ENCODE peak calls at places on chromosomes 12 and 14, in four cellular contexts. One of them, this sample, is unnamed.

GRCh38 chr12:14416658-14417057 is 51.2 kb downstream of the ATF7IP start:
- DNase-seq in IMR-90: peak; percentile 93
- DNase-seq in A549: no peak
- DNase-seq in prostate gland: no peak
- DNase-seq in this sample: no peak

GRCh38 chr12:68954811-68955210 is 21.8 kb upstream of the CPM start:
- DNase-seq in IMR-90: no peak
- DNase-seq in A549: no peak
- DNase-seq in prostate gland: no peak
- DNase-seq in this sample: no peak

GRCh38 chr14:59293934-59294661 is 105.6 kb downstream of the DAAM1 start:
- DNase-seq in IMR-90: no peak
- DNase-seq in A549: no peak
- DNase-seq in prostate gland: no peak
- DNase-seq in this sample: no peak

GRCh38 chr12:33926095-33926494 is 96.2 kb upstream of the ALG10 start:
- DNase-seq in IMR-90: no peak
- DNase-seq in A549: no peak
- DNase-seq in prostate gland: no peak
- DNase-seq in this sample: no peak

GRCh38 chr14:85607571-85608219 is 77.8 kb downstream of the FLRT2 start:
- DNase-seq in IMR-90: peak; percentile 97
- DNase-seq in A549: no peak
- DNase-seq in prostate gland: no peak
- DNase-seq in this sample: no peak

GRCh38 chr12:116278259-116278595 is 734 bp upstream of the MED13L start:
- DNase-seq in IMR-90: no peak
- DNase-seq in A549: no peak
- DNase-seq in prostate gland: no peak
- DNase-seq in this sample: no peak

GRCh38 chr12:19757317-19757877 is 318.1 kb downstream of the AEBP2 start:
- DNase-seq in IMR-90: peak; percentile 64
- DNase-seq in A549: no peak
- DNase-seq in prostate gland: no peak
- DNase-seq in this sample: no peak

GRCh38 chr12:75779891-75780501 is 251.6 kb downstream of the PHLDA1 start:
- DNase-seq in IMR-90: no peak
- DNase-seq in A549: no peak
- DNase-seq in prostate gland: no peak
- DNase-seq in this sample: no peak

GRCh38 chr12:54304187-54304810 is 3.5 kb upstream of the NFE2 start:
- DNase-seq in IMR-90: no peak
- DNase-seq in A549: no peak
- DNase-seq in prostate gland: peak; percentile 27
- DNase-seq in this sample: peak; percentile 69
- TF ChIP-seq POLR2A in IMR-90: no peak
- TF ChIP-seq POLR2A in A549: no peak
- TF ChIP-seq POLR2A in prostate gland: no peak
- TF ChIP-seq POLR2A in this sample: no peak

GRCh38 chr14:92040431-92041040 is 677 bp upstream of the TRIP11 start:
- DNase-seq in IMR-90: peak; percentile 61
- DNase-seq in A549: peak; percentile 55
- DNase-seq in prostate gland: peak; percentile 24
- DNase-seq in this sample: peak; percentile 37

GRCh38 chr14:92039720-92040430 is at the start of gene TRIP11:
- DNase-seq in IMR-90: peak; percentile 93
- DNase-seq in A549: peak; percentile 94
- DNase-seq in prostate gland: peak; percentile 94
- DNase-seq in this sample: peak; percentile 96

GRCh38 chr14:92037989-92038388 is 1.9 kb downstream of the TRIP11 start:
- DNase-seq in IMR-90: peak; percentile 1
- DNase-seq in A549: no peak
- DNase-seq in prostate gland: no peak
- DNase-seq in this sample: no peak

GRCh38 chr14:92039073-92039719 is 663 bp downstream of the TRIP11 start:
- DNase-seq in IMR-90: peak; percentile 70
- DNase-seq in A549: peak; percentile 52
- DNase-seq in prostate gland: no peak
- DNase-seq in this sample: peak; percentile 26

DNA sequence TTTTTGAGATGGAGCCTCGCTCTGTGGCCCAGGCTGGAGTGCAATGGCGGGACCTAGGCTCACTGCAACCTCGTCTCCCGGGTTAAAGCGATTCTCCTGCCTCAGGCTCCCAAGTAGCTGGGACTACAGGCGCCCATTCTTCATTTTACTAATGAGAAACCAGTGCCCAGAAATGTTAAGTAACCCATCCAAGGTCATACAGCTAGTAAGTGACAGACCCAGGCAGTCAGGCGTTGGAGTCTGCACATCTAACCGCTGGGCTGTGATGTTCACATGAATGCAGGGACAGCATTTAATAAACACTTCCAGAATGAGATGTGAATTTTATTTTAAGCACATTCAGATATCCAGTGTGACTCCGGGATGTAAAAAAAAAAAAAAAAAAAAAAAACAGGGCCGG is 1.3 kb upstream of the TRIP11 start:
- DNase-seq in IMR-90: no peak
- DNase-seq in A549: no peak
- DNase-seq in prostate gland: no peak
- DNase-seq in this sample: no peak
- H3K4me3 ChIP-seq in IMR-90: no peak overlapping the region
- H3K4me3 ChIP-seq in A549: peak overlapping the region; percentile 71
- H3K4me3 ChIP-seq in prostate gland: no peak overlapping the region
- H3K4me3 ChIP-seq in this sample: no peak overlapping the region

GRCh38 chr12:24975425-24975824 is 26.5 kb upstream of the BCAT1 start:
- DNase-seq in IMR-90: no peak
- DNase-seq in A549: no peak
- DNase-seq in prostate gland: no peak
- DNase-seq in this sample: no peak

GRCh38 chr12:24970177-24970576 is 21.3 kb upstream of the BCAT1 start:
- DNase-seq in IMR-90: no peak
- DNase-seq in A549: no peak
- DNase-seq in prostate gland: no peak
- DNase-seq in this sample: no peak

GRCh38 chr12:24977060-24977459 is 28.2 kb upstream of the BCAT1 start:
- DNase-seq in IMR-90: no peak
- DNase-seq in A549: no peak
- DNase-seq in prostate gland: no peak
- DNase-seq in this sample: no peak

GRCh38 chr12:24974216-24974615 is 25.3 kb upstream of the BCAT1 start:
- DNase-seq in IMR-90: no peak
- DNase-seq in A549: no peak
- DNase-seq in prostate gland: no peak
- DNase-seq in this sample: no peak

GRCh38 chr12:24972078-24972477 is 23.2 kb upstream of the BCAT1 start:
- DNase-seq in IMR-90: no peak
- DNase-seq in A549: no peak
- DNase-seq in prostate gland: no peak
- DNase-seq in this sample: no peak
- TF ChIP-seq POLR2A in IMR-90: no peak
- TF ChIP-seq POLR2A in A549: no peak
- TF ChIP-seq POLR2A in prostate gland: no peak
- TF ChIP-seq POLR2A in this sample: no peak

GRCh38 chr12:16492820-16493797 is 112.9 kb downstream of the LMO3 start:
- DNase-seq in IMR-90: no peak
- DNase-seq in A549: no peak
- DNase-seq in prostate gland: no peak
- DNase-seq in this sample: no peak
- H3K4me3 ChIP-seq in IMR-90: no peak overlapping the region
- H3K4me3 ChIP-seq in A549: no peak overlapping the region
- H3K4me3 ChIP-seq in prostate gland: no peak overlapping the region
- H3K4me3 ChIP-seq in this sample: no peak overlapping the region

GRCh38 chr12:53674977-53675700 is 744 bp downstream of the ATP5MC2 start:
- DNase-seq in IMR-90: no peak
- DNase-seq in A549: no peak
- DNase-seq in prostate gland: no peak
- DNase-seq in this sample: no peak

GRCh38 chr12:53677612-53678133 is 1.8 kb upstream of the ATP5MC2 start:
- DNase-seq in IMR-90: no peak
- DNase-seq in A549: no peak
- DNase-seq in prostate gland: no peak
- DNase-seq in this sample: no peak

GRCh38 chr12:53670966-53671365 is 4.9 kb downstream of the ATP5MC2 start:
- DNase-seq in IMR-90: no peak
- DNase-seq in A549: no peak
- DNase-seq in prostate gland: no peak
- DNase-seq in this sample: no peak

GRCh38 chr12:53676715-53677611 is 1.1 kb upstream of the ATP5MC2 start:
- DNase-seq in IMR-90: peak; percentile 32
- DNase-seq in A549: no peak
- DNase-seq in prostate gland: no peak
- DNase-seq in this sample: peak; percentile 41

DNA sequence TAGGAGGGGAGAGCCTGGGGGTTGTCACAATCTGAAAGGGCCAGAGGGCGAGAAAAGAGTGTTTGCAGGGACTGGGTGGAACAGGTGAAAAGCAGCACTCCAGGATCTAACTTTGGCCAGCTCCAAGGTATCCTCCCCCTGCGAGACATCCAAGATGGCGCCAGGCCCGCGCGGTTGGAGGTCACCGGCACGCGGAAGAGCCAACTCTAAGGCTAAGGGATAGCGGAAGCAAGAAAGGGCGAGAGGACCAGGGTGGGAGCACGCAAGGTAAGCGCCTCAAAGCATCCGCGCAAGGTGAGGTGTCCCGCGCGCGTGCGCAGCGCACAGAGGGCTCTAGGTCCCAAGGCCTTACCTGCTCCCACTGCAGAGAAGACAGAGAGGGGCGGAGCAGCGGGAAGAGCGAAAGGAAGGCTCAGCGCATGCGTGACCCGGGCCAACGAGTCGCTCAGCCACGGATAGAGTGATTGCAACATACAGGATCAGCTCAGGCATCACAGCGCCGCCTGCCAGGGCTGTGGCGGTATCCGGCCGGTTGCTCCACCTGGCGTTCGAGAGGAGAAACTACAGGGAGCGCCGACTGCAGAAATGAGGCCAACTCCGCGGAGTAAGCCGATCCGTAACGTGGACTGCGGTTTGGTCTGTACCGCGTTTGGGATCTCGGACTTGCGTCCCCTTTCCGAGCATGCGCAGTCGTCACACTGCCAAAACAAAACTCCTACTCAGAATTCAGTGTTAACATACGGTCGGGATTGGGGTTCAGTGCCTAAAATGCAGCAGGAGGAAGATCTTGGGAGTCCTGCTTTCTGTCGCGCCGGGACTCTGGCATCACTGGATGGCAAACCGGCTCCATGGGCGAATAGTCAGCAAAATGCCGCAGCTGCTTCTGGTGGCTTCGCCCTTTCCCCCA is at the start of gene ATP5MC2:
- DNase-seq in IMR-90: peak; percentile 99
- DNase-seq in A549: peak; percentile 98
- DNase-seq in prostate gland: peak; percentile 97
- DNase-seq in this sample: peak; percentile 98
- TF ChIP-seq POLR2A in IMR-90: peak; percentile 60
- TF ChIP-seq POLR2A in A549: peak; percentile 92
- TF ChIP-seq POLR2A in prostate gland: peak; percentile 78
- TF ChIP-seq POLR2A in this sample: peak; percentile 78

DNA sequence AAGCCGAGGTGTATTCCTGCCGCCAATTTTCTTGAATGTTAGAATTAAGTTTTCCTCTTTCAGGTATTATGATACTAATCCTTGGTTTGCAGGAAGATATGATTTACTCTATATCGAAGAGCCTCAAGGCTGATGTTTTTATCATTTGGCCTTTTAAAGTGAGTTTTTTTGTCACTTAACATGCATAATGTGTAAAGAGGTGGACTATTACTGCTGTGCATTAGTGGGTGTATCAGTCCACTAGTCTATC is 11.1 kb upstream of the TMPO start:
- DNase-seq in IMR-90: no peak
- DNase-seq in A549: peak; percentile 31
- DNase-seq in prostate gland: no peak
- DNase-seq in this sample: no peak
- H3K4me3 ChIP-seq in IMR-90: peak overlapping the region; percentile 72
- H3K4me3 ChIP-seq in A549: peak overlapping the region; percentile 55
- H3K4me3 ChIP-seq in prostate gland: peak overlapping the region; percentile 52
- H3K4me3 ChIP-seq in this sample: peak overlapping the region; percentile 36

DNA sequence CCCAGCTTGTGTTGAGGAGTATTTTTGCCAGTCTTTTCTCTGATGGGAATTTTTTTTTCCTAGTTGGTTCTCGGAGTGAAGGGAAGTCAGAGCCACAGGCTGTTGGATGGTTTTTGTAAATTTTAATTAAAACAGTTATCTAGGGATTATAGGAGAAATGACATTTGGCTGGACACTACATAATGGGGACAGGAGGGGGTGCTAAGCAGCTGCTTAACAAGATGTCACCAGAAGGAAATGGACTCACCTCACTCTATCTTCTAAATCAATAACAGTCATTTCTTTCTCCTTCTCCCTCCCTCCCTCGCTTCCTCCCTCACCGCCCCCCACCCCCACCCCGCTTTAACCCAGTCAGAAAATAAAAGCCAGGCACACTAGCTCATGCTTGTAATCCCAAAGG is 93.4 kb upstream of the TMEM233 start:
- DNase-seq in IMR-90: no peak
- DNase-seq in A549: no peak
- DNase-seq in prostate gland: no peak
- DNase-seq in this sample: no peak
- TF ChIP-seq POLR2A in IMR-90: no peak
- TF ChIP-seq POLR2A in A549: no peak
- TF ChIP-seq POLR2A in prostate gland: no peak
- TF ChIP-seq POLR2A in this sample: no peak

GRCh38 chr14:99871771-99872170 is 78.6 kb downstream of the EML1 start:
- DNase-seq in IMR-90: no peak
- DNase-seq in A549: no peak
- DNase-seq in prostate gland: no peak
- DNase-seq in this sample: no peak

GRCh38 chr14:99872786-99873440 is 79.7 kb downstream of the EML1 start:
- DNase-seq in IMR-90: peak; percentile 11
- DNase-seq in A549: no peak
- DNase-seq in prostate gland: no peak
- DNase-seq in this sample: no peak

GRCh38 chr14:99876406-99876805 is 83.2 kb downstream of the EML1 start:
- DNase-seq in IMR-90: no peak
- DNase-seq in A549: no peak
- DNase-seq in prostate gland: no peak
- DNase-seq in this sample: no peak

GRCh38 chr14:99875421-99875820 is 82.2 kb downstream of the EML1 start:
- DNase-seq in IMR-90: no peak
- DNase-seq in A549: no peak
- DNase-seq in prostate gland: no peak
- DNase-seq in this sample: no peak

GRCh38 chr14:99873653-99874052 is 80.4 kb downstream of the EML1 start:
- DNase-seq in IMR-90: no peak
- DNase-seq in A549: no peak
- DNase-seq in prostate gland: no peak
- DNase-seq in this sample: no peak
- H3K4me3 ChIP-seq in IMR-90: no peak overlapping the region
- H3K4me3 ChIP-seq in A549: no peak overlapping the region
- H3K4me3 ChIP-seq in prostate gland: no peak overlapping the region
- H3K4me3 ChIP-seq in this sample: no peak overlapping the region